ENCODE peak calls at places on chromosomes 5 and 9, in seven cellular contexts. P, F, L, Y, G, R and V are unnamed samples.

GRCh38 chr5:112183103-112183634 is 235.9 kb downstream of the EPB41L4A start:
- DNase-seq in L (peak), P (no peak), F (no peak), G (no peak), R (peak), Y (no peak), V (no peak)

GRCh38 chr5:179378441-179379271 is 33.4 kb upstream of the ADAMTS2 start:
- DNase-seq in P (no peak), L (peak), R (no peak), F (peak), G (no peak), Y (no peak), V (no peak)

GRCh38 chr5:131991593-131992324 is 19.7 kb downstream of the ACSL6 start:
- DNase-seq in G (no peak), R (no peak), F (no peak), L (no peak), Y (no peak), P (peak), V (no peak)

GRCh38 chr5:128053291-128053954 is 30.1 kb upstream of the SLC12A2 start:
- DNase-seq in G (no peak), P (no peak), L (no peak), R (peak), F (no peak), Y (no peak), V (no peak)

GRCh38 chr9:126320158-126320922 is 6.3 kb upstream of the MVB12B start:
- DNase-seq in L (no peak), G (no peak), R (no peak), Y (no peak), P (peak), F (no peak), V (no peak)

GRCh38 chr5:10279328-10279727 is 28.4 kb downstream of the CMBL start:
- DNase-seq in P (no peak), R (no peak), F (no peak), L (no peak), Y (no peak), G (no peak), V (no peak)

GRCh38 chr9:27765266-27765665 is 192.0 kb upstream of the C9orf72 start:
- DNase-seq in P (no peak), Y (no peak), F (no peak), G (no peak), L (no peak), R (no peak), V (no peak)

GRCh38 chr9:95580812-95581761 is 64.3 kb upstream of the PTCH1 start:
- DNase-seq in Y (no peak), P (no peak), F (no peak), G (no peak), R (no peak), L (peak), V (no peak)

GRCh38 chr9:116475201-116475600 is 211.9 kb upstream of the TRIM32 start:
- DNase-seq in Y (no peak), L (no peak), G (no peak), R (no peak), F (peak), P (no peak), V (no peak)

GRCh38 chr9:89171231-89171630 is 7.4 kb downstream of the SHC3 start:
- DNase-seq in L (no peak), R (no peak), P (no peak), Y (no peak), G (no peak), F (no peak), V (no peak)

GRCh38 chr5:172659909-172660628 is 19.0 kb downstream of the NEURL1B start:
- DNase-seq in G (peak), L (peak), F (peak), R (no peak), P (peak), Y (no peak), V (peak)

GRCh38 chr5:172662596-172662995 is 21.5 kb downstream of the NEURL1B start:
- DNase-seq in R (no peak), F (no peak), Y (no peak), P (peak), G (no peak), L (no peak), V (no peak)

GRCh38 chr5:172659570-172659908 is 18.5 kb downstream of the NEURL1B start:
- DNase-seq in G (no peak), Y (no peak), R (no peak), P (no peak), L (no peak), F (no peak), V (no peak)

GRCh38 chr5:172660974-172661373 is 19.9 kb downstream of the NEURL1B start:
- DNase-seq in F (no peak), P (peak), R (no peak), Y (no peak), G (no peak), L (no peak), V (no peak)

DNA sequence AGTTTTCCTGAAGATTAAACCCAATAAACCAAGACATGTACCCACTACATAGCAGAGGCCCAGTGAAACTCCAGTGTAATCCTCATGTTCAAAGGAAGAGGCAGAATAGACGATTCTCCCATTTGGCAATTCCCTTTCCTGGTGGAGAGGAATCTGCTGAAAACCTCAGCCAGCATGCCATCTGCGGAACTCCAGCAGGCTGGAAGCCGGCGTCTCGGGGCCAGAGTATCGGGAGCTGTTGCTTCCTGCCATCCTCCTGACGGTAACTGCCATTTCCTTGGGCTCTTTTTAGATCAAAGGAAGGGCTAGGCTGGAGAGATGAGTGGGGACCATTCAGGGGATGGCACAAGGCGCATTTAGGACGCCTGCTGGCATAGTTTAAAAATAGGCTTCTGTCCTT is 20.5 kb downstream of the NEURL1B start:
- DNase-seq in Y (no peak), F (no peak), P (peak), G (no peak), R (no peak), L (no peak), V (peak)
- TF ChIP-seq CTCF in Y (no peak), F (no peak), P (no peak), G (no peak), R (no peak), L (no peak), V (no peak)

DNA sequence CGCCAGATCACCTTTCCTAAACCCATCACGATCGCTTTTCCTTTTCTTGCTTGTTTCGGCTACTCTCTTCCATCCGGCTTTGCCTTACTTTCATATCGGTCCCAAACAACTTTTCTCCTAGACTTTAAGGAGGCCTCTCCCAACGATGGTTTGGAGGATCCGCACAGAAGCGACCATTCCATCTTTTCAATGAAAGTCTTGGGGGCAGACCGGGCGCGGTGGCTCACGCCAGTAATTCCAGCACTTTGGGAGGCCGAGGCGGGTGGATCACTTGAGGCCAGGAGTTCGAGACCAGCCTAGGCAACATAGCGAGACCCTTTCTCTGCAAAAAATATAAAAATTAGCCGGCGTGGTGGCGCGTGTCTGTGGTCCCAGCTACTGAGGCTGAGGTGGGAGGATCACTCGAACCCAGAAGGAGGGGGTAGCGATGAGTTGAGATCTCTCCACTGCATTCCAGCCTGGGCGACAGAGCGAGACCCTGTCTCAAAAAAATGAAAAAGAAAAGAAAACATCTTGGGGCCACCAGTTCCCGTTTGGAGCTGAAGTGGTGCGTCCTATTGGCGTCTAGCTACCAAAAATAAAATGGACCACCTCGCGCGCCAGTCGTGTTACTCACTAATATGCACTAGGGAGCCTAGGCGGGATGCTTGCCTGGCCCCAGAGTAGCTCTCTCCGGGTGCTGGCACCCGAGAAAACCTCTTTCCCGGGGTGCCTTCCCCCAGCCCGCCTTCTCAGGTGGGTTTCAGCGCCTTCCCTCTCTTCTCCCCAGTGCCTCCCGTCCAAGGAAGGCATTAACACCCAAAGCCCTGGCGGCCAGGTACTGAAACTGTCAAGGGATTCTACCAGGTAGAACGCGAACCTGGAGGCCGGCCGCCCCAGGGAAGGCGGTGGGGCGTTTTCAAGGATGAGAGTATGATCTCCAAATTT is 800 bp upstream of the AP3B1 start:
- DNase-seq in F (no peak), L (peak), Y (peak), P (peak), G (peak), R (peak), V (no peak)
- TF ChIP-seq CTCF in F (peak), L (peak), Y (peak), P (no peak), G (no peak), R (peak), V (peak)

DNA sequence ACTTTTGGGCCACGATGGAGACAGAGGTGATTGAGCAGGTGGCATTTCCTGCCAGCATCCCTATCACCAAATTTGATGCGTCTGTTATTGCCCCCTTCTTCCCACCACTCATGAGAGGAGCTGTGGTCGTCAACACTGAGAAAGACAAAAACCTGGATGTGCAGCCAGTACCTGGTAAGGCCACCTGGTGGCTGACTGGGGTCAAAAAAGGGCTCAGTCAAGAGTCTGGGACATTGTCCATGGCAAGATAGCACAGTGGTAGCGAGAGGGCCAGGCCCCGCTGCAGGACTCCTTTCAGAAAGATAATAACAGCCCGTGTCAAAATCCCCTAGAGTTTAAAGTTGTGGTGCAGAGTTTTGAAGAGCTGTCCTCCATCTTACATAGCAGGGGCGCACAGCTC is 40.8 kb downstream of the CSF1R start:
- DNase-seq in L (peak), Y (no peak), R (no peak), F (no peak), P (no peak), G (no peak), V (no peak)
- TF ChIP-seq CTCF in L (peak), Y (no peak), R (no peak), F (no peak), P (no peak), G (no peak), V (no peak)

GRCh38 chr9:121561385-121562222 is 62.0 kb upstream of the GGTA1 start:
- DNase-seq in F (no peak), Y (no peak), P (no peak), R (peak), L (no peak), G (no peak), V (no peak)
- TF ChIP-seq CTCF in F (no peak), Y (no peak), P (no peak), R (no peak), L (no peak), G (no peak), V (no peak)

GRCh38 chr5:95471922-95472321 is 80.8 kb downstream of the FAM81B start:
- DNase-seq in L (no peak), Y (no peak), F (peak), P (no peak), G (no peak), R (peak), V (no peak)

GRCh38 chr5:95471447-95471846 is 80.3 kb downstream of the FAM81B start:
- DNase-seq in F (no peak), L (no peak), R (no peak), G (peak), P (no peak), Y (no peak), V (no peak)
- TF ChIP-seq CTCF in F (no peak), L (no peak), R (no peak), G (no peak), P (no peak), Y (no peak), V (no peak)

GRCh38 chr5:75167345-75167744 is 69.3 kb downstream of the ANKRD31 start:
- DNase-seq in G (no peak), F (no peak), Y (no peak), L (no peak), R (peak), P (no peak), V (no peak)
- TF ChIP-seq CTCF in G (no peak), F (no peak), Y (no peak), L (peak), R (no peak), P (no peak), V (no peak)